ENCODE peak calls at places on chromosomes 3 and 15, in six cellular contexts. One of them, this sample, is unnamed.

GRCh38 chr3:194738254-194739093 is 52.8 kb downstream of the FAM43A start:
- DNase-seq in lower lobe of right lung: no peak
- DNase-seq in RWPE2: no peak
- DNase-seq in heart right ventricle: peak
- DNase-seq in hepatocyte: peak
- DNase-seq in pancreas: peak
- DNase-seq in this sample: peak

GRCh38 chr3:134477938-134478337 is 7.8 kb downstream of the ANAPC13 start:
- DNase-seq in heart right ventricle: no peak
- DNase-seq in lower lobe of right lung: no peak
- DNase-seq in hepatocyte: no peak
- DNase-seq in RWPE2: no peak
- DNase-seq in pancreas: no peak
- DNase-seq in this sample: no peak

GRCh38 chr3:138127636-138128365 is 4.4 kb downstream of the A4GNT start:
- DNase-seq in RWPE2: no peak
- DNase-seq in pancreas: no peak
- DNase-seq in hepatocyte: no peak
- DNase-seq in lower lobe of right lung: no peak
- DNase-seq in heart right ventricle: no peak
- DNase-seq in this sample: no peak

GRCh38 chr3:119937229-119937628 is 155.3 kb downstream of the NR1I2 start:
- DNase-seq in hepatocyte: no peak
- DNase-seq in RWPE2: no peak
- DNase-seq in pancreas: no peak
- DNase-seq in lower lobe of right lung: no peak
- DNase-seq in heart right ventricle: no peak
- DNase-seq in this sample: no peak

GRCh38 chr15:100959066-100960050 is 40.2 kb downstream of the LRRK1 start:
- DNase-seq in lower lobe of right lung: no peak
- DNase-seq in RWPE2: no peak
- DNase-seq in hepatocyte: no peak
- DNase-seq in heart right ventricle: no peak
- DNase-seq in pancreas: no peak
- DNase-seq in this sample: no peak

GRCh38 chr15:101437618-101438481 is 51.7 kb downstream of the PCSK6 start:
- DNase-seq in heart right ventricle: no peak
- DNase-seq in RWPE2: peak
- DNase-seq in hepatocyte: no peak
- DNase-seq in lower lobe of right lung: no peak
- DNase-seq in pancreas: no peak
- DNase-seq in this sample: no peak

GRCh38 chr3:122786067-122786466 is 7.6 kb downstream of the HSPBAP1 start:
- DNase-seq in lower lobe of right lung: no peak
- DNase-seq in heart right ventricle: no peak
- DNase-seq in RWPE2: no peak
- DNase-seq in hepatocyte: peak
- DNase-seq in pancreas: no peak
- DNase-seq in this sample: no peak

GRCh38 chr3:12273045-12273695 is 15.7 kb upstream of the PPARG start:
- DNase-seq in hepatocyte: no peak
- DNase-seq in heart right ventricle: no peak
- DNase-seq in RWPE2: no peak
- DNase-seq in pancreas: no peak
- DNase-seq in lower lobe of right lung: no peak
- DNase-seq in this sample: no peak

GRCh38 chr15:71129660-71130059 is 14.4 kb downstream of the THSD4 start:
- DNase-seq in lower lobe of right lung: no peak
- DNase-seq in RWPE2: no peak
- DNase-seq in hepatocyte: no peak
- DNase-seq in pancreas: no peak
- DNase-seq in heart right ventricle: no peak
- DNase-seq in this sample: no peak

GRCh38 chr15:27095809-27096580 is 125.0 kb downstream of the GABRG3 start:
- DNase-seq in hepatocyte: peak
- DNase-seq in lower lobe of right lung: no peak
- DNase-seq in RWPE2: no peak
- DNase-seq in heart right ventricle: no peak
- DNase-seq in pancreas: no peak
- DNase-seq in this sample: no peak

GRCh38 chr3:16297991-16298885 is 33.2 kb downstream of the OXNAD1 start:
- DNase-seq in heart right ventricle: no peak
- DNase-seq in lower lobe of right lung: no peak
- DNase-seq in RWPE2: no peak
- DNase-seq in pancreas: no peak
- DNase-seq in hepatocyte: no peak
- DNase-seq in this sample: no peak

GRCh38 chr15:31147456-31147855 is 45.9 kb upstream of the TRPM1 start:
- DNase-seq in lower lobe of right lung: no peak
- DNase-seq in heart right ventricle: no peak
- DNase-seq in RWPE2: no peak
- DNase-seq in pancreas: no peak
- DNase-seq in hepatocyte: no peak
- DNase-seq in this sample: no peak

GRCh38 chr15:46127361-46127874 is 492.6 kb downstream of the SQOR start:
- DNase-seq in RWPE2: no peak
- DNase-seq in lower lobe of right lung: no peak
- DNase-seq in hepatocyte: no peak
- DNase-seq in pancreas: no peak
- DNase-seq in heart right ventricle: no peak
- DNase-seq in this sample: no peak

GRCh38 chr3:161263057-161263456 is 41.9 kb downstream of the NMD3 start:
- DNase-seq in heart right ventricle: no peak
- DNase-seq in pancreas: no peak
- DNase-seq in hepatocyte: no peak
- DNase-seq in lower lobe of right lung: no peak
- DNase-seq in RWPE2: no peak
- DNase-seq in this sample: no peak

GRCh38 chr3:123724306-123724705 is 139.5 kb upstream of the HACD2 start:
- DNase-seq in pancreas: no peak
- DNase-seq in hepatocyte: no peak
- DNase-seq in heart right ventricle: no peak
- DNase-seq in RWPE2: no peak
- DNase-seq in lower lobe of right lung: no peak
- DNase-seq in this sample: no peak

GRCh38 chr3:101810023-101810415 is 31.0 kb downstream of the NXPE3 start:
- DNase-seq in pancreas: no peak
- DNase-seq in lower lobe of right lung: no peak
- DNase-seq in hepatocyte: no peak
- DNase-seq in heart right ventricle: no peak
- DNase-seq in RWPE2: no peak
- DNase-seq in this sample: no peak

GRCh38 chr3:156174229-156174847 is 54.0 kb downstream of the KCNAB1 start:
- DNase-seq in RWPE2: no peak
- DNase-seq in hepatocyte: peak
- DNase-seq in lower lobe of right lung: no peak
- DNase-seq in pancreas: no peak
- DNase-seq in heart right ventricle: no peak
- DNase-seq in this sample: peak

GRCh38 chr3:156180077-156180476 is 59.7 kb downstream of the KCNAB1 start:
- DNase-seq in hepatocyte: no peak
- DNase-seq in lower lobe of right lung: no peak
- DNase-seq in RWPE2: no peak
- DNase-seq in heart right ventricle: no peak
- DNase-seq in pancreas: no peak
- DNase-seq in this sample: no peak

GRCh38 chr3:156175570-156175969 is 55.2 kb downstream of the KCNAB1 start:
- DNase-seq in pancreas: no peak
- DNase-seq in hepatocyte: no peak
- DNase-seq in lower lobe of right lung: no peak
- DNase-seq in RWPE2: no peak
- DNase-seq in heart right ventricle: no peak
- DNase-seq in this sample: no peak

GRCh38 chr3:156176048-156176447 is 55.7 kb downstream of the KCNAB1 start:
- DNase-seq in RWPE2: no peak
- DNase-seq in hepatocyte: no peak
- DNase-seq in heart right ventricle: no peak
- DNase-seq in lower lobe of right lung: no peak
- DNase-seq in pancreas: no peak
- DNase-seq in this sample: no peak

GRCh38 chr3:156176629-156177210 is 56.3 kb downstream of the KCNAB1 start:
- DNase-seq in pancreas: no peak
- DNase-seq in RWPE2: no peak
- DNase-seq in lower lobe of right lung: no peak
- DNase-seq in hepatocyte: no peak
- DNase-seq in heart right ventricle: no peak
- DNase-seq in this sample: no peak
- H3K27ac ChIP-seq in pancreas: no peak
- H3K27ac ChIP-seq in RWPE2: no peak
- H3K27ac ChIP-seq in lower lobe of right lung: no peak
- H3K27ac ChIP-seq in hepatocyte: no peak
- H3K27ac ChIP-seq in heart right ventricle: no peak
- H3K27ac ChIP-seq in this sample: no peak

GRCh38 chr3:145522179-145522578 is 638.8 kb downstream of the PLOD2 start:
- DNase-seq in RWPE2: no peak
- DNase-seq in lower lobe of right lung: no peak
- DNase-seq in hepatocyte: no peak
- DNase-seq in pancreas: no peak
- DNase-seq in heart right ventricle: no peak
- DNase-seq in this sample: no peak

GRCh38 chr3:145518639-145519038 is 642.3 kb downstream of the PLOD2 start:
- DNase-seq in heart right ventricle: no peak
- DNase-seq in RWPE2: no peak
- DNase-seq in pancreas: no peak
- DNase-seq in lower lobe of right lung: no peak
- DNase-seq in hepatocyte: peak
- DNase-seq in this sample: no peak

GRCh38 chr3:145522893-145523651 is 637.9 kb downstream of the PLOD2 start:
- DNase-seq in hepatocyte: peak
- DNase-seq in heart right ventricle: no peak
- DNase-seq in lower lobe of right lung: no peak
- DNase-seq in RWPE2: no peak
- DNase-seq in pancreas: no peak
- DNase-seq in this sample: no peak

GRCh38 chr3:145519598-145520078 is 641.3 kb downstream of the PLOD2 start:
- DNase-seq in heart right ventricle: no peak
- DNase-seq in lower lobe of right lung: no peak
- DNase-seq in RWPE2: no peak
- DNase-seq in pancreas: no peak
- DNase-seq in hepatocyte: no peak
- DNase-seq in this sample: no peak
- H3K27ac ChIP-seq in heart right ventricle: no peak
- H3K27ac ChIP-seq in lower lobe of right lung: no peak
- H3K27ac ChIP-seq in RWPE2: no peak
- H3K27ac ChIP-seq in pancreas: no peak
- H3K27ac ChIP-seq in hepatocyte: no peak
- H3K27ac ChIP-seq in this sample: no peak

DNA sequence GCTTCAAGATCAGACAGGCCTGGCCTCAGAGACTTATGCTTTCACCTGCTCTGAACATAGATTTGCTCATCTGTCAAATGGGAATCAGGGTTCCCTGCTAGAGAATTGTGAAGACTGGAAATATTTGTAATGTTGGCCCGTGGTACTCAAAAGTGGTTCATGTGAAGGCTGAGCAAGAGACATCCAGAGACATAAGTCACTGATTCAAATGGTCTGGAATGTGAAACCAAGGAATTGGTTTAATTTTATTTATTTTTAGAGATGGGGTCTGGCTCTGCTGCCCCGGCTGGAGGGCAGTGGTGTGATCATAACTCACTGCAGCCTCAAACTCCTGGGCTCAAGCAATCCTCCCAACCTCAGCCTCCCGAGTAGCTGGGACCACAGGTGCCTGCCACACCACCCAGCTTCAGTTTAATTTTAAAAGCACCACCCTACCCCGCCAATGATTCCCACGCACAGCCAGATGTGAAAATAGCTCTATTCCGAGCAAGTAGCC is 60.1 kb downstream of the DAPK2 start:
- DNase-seq in heart right ventricle: no peak
- DNase-seq in lower lobe of right lung: no peak
- DNase-seq in pancreas: no peak
- DNase-seq in hepatocyte: no peak
- DNase-seq in RWPE2: no peak
- DNase-seq in this sample: no peak
- H3K27ac ChIP-seq in heart right ventricle: peak
- H3K27ac ChIP-seq in lower lobe of right lung: peak
- H3K27ac ChIP-seq in pancreas: peak
- H3K27ac ChIP-seq in hepatocyte: no peak
- H3K27ac ChIP-seq in RWPE2: no peak
- H3K27ac ChIP-seq in this sample: no peak

GRCh38 chr3:82977871-82978270 is 1216.4 kb upstream of the GBE1 start:
- DNase-seq in hepatocyte: no peak
- DNase-seq in heart right ventricle: no peak
- DNase-seq in pancreas: no peak
- DNase-seq in lower lobe of right lung: no peak
- DNase-seq in RWPE2: no peak
- DNase-seq in this sample: no peak

GRCh38 chr3:82978368-82978767 is 1216.9 kb upstream of the GBE1 start:
- DNase-seq in heart right ventricle: no peak
- DNase-seq in pancreas: no peak
- DNase-seq in lower lobe of right lung: no peak
- DNase-seq in hepatocyte: no peak
- DNase-seq in RWPE2: no peak
- DNase-seq in this sample: no peak

GRCh38 chr3:82973810-82974209 is 1212.4 kb upstream of the GBE1 start:
- DNase-seq in lower lobe of right lung: no peak
- DNase-seq in heart right ventricle: no peak
- DNase-seq in pancreas: no peak
- DNase-seq in RWPE2: no peak
- DNase-seq in hepatocyte: no peak
- DNase-seq in this sample: no peak
- H3K27ac ChIP-seq in lower lobe of right lung: no peak
- H3K27ac ChIP-seq in heart right ventricle: no peak
- H3K27ac ChIP-seq in pancreas: no peak
- H3K27ac ChIP-seq in RWPE2: no peak
- H3K27ac ChIP-seq in hepatocyte: no peak
- H3K27ac ChIP-seq in this sample: no peak

GRCh38 chr3:55331524-55331923 is 155.6 kb downstream of the WNT5A start:
- DNase-seq in pancreas: no peak
- DNase-seq in hepatocyte: no peak
- DNase-seq in RWPE2: no peak
- DNase-seq in heart right ventricle: no peak
- DNase-seq in lower lobe of right lung: no peak
- DNase-seq in this sample: no peak
- H3K27ac ChIP-seq in pancreas: no peak
- H3K27ac ChIP-seq in hepatocyte: no peak
- H3K27ac ChIP-seq in RWPE2: no peak
- H3K27ac ChIP-seq in heart right ventricle: no peak
- H3K27ac ChIP-seq in lower lobe of right lung: no peak
- H3K27ac ChIP-seq in this sample: no peak

DNA sequence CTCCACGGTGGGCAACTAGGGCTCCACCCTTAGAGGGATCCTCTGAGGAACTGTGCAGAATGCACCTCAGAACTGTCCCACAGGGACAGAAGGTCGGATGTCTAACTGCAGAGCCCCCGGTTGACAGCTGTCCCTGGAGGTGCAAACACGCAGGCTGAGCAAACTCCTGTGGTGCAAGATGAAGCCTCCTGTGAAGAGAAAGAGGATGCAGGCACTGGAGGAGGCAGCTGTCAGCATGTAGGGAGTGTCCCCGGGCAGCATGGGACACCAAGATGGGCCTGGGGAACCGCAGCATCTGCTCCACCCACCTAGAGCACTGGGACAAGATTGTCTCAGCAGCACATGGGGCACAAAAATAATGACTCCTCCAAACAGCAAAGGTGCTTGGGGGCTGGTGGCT is 258.9 kb downstream of the ABHD5 start:
- DNase-seq in RWPE2: no peak
- DNase-seq in lower lobe of right lung: no peak
- DNase-seq in hepatocyte: no peak
- DNase-seq in heart right ventricle: no peak
- DNase-seq in pancreas: no peak
- DNase-seq in this sample: no peak
- H3K27ac ChIP-seq in RWPE2: no peak
- H3K27ac ChIP-seq in lower lobe of right lung: no peak
- H3K27ac ChIP-seq in hepatocyte: no peak
- H3K27ac ChIP-seq in heart right ventricle: no peak
- H3K27ac ChIP-seq in pancreas: no peak
- H3K27ac ChIP-seq in this sample: no peak

This sample was measured in caudate nucleus.